ENCODE peak calls at places on chromosome 21, in seven cellular contexts. I, E, J, L, K, B and S are unnamed samples.

GRCh38 chr21:16640297-16641027 is 872.4 kb upstream of the CXADR start:
- DNase-seq in I (no peak), E (no peak), J (no peak), L (no peak), K (no peak), B (no peak), S (no peak)

GRCh38 chr21:38326899-38327298 is 70.1 kb downstream of the KCNJ15 start:
- DNase-seq in I (peak), E (peak), J (no peak), L (no peak), K (no peak), B (no peak), S (no peak)

GRCh38 chr21:34688145-34688544 is 19.4 kb downstream of the CLIC6 start:
- DNase-seq in I (no peak), E (peak), J (no peak), L (no peak), K (peak), B (peak), S (no peak)

GRCh38 chr21:45994086-45994661 is 12.6 kb downstream of the COL6A1 start:
- DNase-seq in I (no peak), E (no peak), J (peak), L (peak), K (peak), B (peak), S (peak)

GRCh38 chr21:45010860-45011259 is 63.5 kb upstream of the ADARB1 start:
- DNase-seq in I (no peak), E (no peak), J (peak), L (no peak), K (peak), B (no peak), S (no peak)

GRCh38 chr21:42032968-42033367 is 22.8 kb upstream of the ZBTB21 start:
- DNase-seq in I (no peak), E (no peak), J (peak), L (no peak), K (no peak), B (no peak), S (no peak)

GRCh38 chr21:41112740-41113692 is 54.9 kb upstream of the BACE2 start:
- DNase-seq in I (no peak), E (peak), J (no peak), L (no peak), K (no peak), B (peak), S (no peak)

GRCh38 chr21:41605178-41605933 is 97.4 kb upstream of the TMPRSS2 start:
- DNase-seq in I (no peak), E (no peak), J (no peak), L (no peak), K (no peak), B (no peak), S (peak)